ENCODE peak calls at places on chromosomes 1 and 21, in seven cellular contexts. Z, R, K, Q, E, S and V are unnamed samples.

GRCh38 chr1:44757420-44757819 is 17.8 kb downstream of the KIF2C start:
- DNase-seq in Z (no peak), R (no peak), K (no peak), Q (no peak), E (no peak), S (no peak), V (no peak)

GRCh38 chr1:193707271-193708015 is 521.0 kb upstream of the B3GALT2 start:
- DNase-seq in Z (no peak), R (no peak), K (no peak), Q (no peak), E (no peak), S (no peak), V (peak; percentile 8)

GRCh38 chr1:166170075-166170474 is 3.3 kb upstream of the FAM78B start:
- DNase-seq in Z (no peak), R (no peak), K (no peak), Q (no peak), E (no peak), S (no peak), V (no peak)

GRCh38 chr1:199490804-199491527 is 536.5 kb upstream of the NR5A2 start:
- DNase-seq in Z (no peak), R (no peak), K (no peak), Q (peak; percentile 37), E (peak; percentile 77), S (no peak), V (peak; percentile 93)

GRCh38 chr1:58784758-58785423 is 1.0 kb upstream of the JUN start:
- DNase-seq in Z (peak; percentile 89), R (peak; percentile 90), K (peak; percentile 52), Q (peak; percentile 97), E (peak; percentile 93), S (peak; percentile 90), V (peak; percentile 89)

GRCh38 chr1:218565333-218565732 is 220.2 kb downstream of the TGFB2 start:
- DNase-seq in Z (no peak), R (no peak), K (no peak), Q (no peak), E (no peak), S (no peak), V (no peak)

GRCh38 chr21:34530264-34530663 is 18.3 kb upstream of the KCNE1 start:
- DNase-seq in Z (no peak), R (no peak), K (no peak), Q (peak; percentile 86), E (peak; percentile 88), S (no peak), V (peak; percentile 60)

GRCh38 chr1:27366411-27367159 is at the start of gene MAP3K6:
- DNase-seq in Z (peak; percentile 89), R (peak; percentile 95), K (peak; percentile 90), Q (peak; percentile 76), E (peak; percentile 57), S (peak; percentile 91), V (peak; percentile 23)

GRCh38 chr1:82562448-82562847 is 761.7 kb downstream of the ADGRL2 start:
- DNase-seq in Z (no peak), R (no peak), K (no peak), Q (no peak), E (no peak), S (no peak), V (peak; percentile 34)

GRCh38 chr1:82564338-82564737 is 763.6 kb downstream of the ADGRL2 start:
- DNase-seq in Z (no peak), R (no peak), K (no peak), Q (no peak), E (no peak), S (no peak), V (no peak)

GRCh38 chr1:82567308-82567707 is 766.6 kb downstream of the ADGRL2 start:
- DNase-seq in Z (no peak), R (no peak), K (no peak), Q (no peak), E (no peak), S (no peak), V (no peak)

GRCh38 chr1:82565546-82565945 is 764.8 kb downstream of the ADGRL2 start:
- DNase-seq in Z (peak; percentile 9), R (no peak), K (no peak), Q (peak; percentile 71), E (peak; percentile 82), S (peak; percentile 13), V (peak; percentile 89)

GRCh38 chr1:82565146-82565545 is 764.4 kb downstream of the ADGRL2 start:
- DNase-seq in Z (no peak), R (no peak), K (no peak), Q (peak; percentile 79), E (peak; percentile 90), S (no peak), V (peak; percentile 56)
- TF ChIP-seq CTCF in Z (peak; percentile 23), R (no peak), K (no peak), Q (peak; percentile 45), E (peak; percentile 58), S (no peak), V (peak; percentile 37)

GRCh38 chr1:202348005-202348508 is 442 bp upstream of the PPP1R12B start:
- DNase-seq in Z (no peak), R (no peak), K (no peak), Q (no peak), E (no peak), S (no peak), V (no peak)
- H3K4me3 ChIP-seq in Z (no peak overlapping the region), R (peak overlapping the region; percentile 99), K (peak overlapping the region; percentile 77), Q (no peak overlapping the region), E (no peak overlapping the region), S (no peak overlapping the region), V (no peak overlapping the region)

DNA sequence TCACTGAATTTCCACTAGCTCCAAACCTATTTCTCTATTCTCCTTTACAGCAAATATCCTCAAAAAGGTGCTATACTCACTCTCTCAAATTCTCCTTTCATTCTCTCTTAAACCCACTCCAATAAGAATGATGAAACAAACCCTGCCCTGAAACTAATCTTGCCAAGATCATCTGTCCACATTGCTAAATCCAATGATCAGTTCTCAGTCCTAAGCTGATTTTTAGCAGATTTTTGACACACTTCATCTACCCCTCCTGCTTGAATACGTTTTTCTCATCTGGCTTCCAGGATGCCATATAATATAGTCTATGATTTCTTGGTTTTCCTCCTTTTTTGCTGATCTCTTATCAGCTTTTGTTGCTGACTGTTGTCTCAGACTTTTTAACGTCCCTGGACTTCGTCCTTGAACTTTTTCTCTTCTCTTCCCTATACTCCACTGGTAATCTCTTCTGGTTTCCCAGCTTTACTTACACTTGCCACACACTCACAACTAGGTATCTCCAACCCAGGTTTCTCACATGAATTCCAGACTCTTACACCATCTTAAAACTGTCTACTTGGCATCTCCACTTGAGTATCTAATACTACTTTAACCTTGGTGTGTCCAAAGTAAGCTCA is 35.3 kb downstream of the RERE start:
- DNase-seq in Z (no peak), R (no peak), K (no peak), Q (no peak), E (no peak), S (no peak), V (no peak)
- TF ChIP-seq CTCF in Z (no peak), R (no peak), K (no peak), Q (no peak), E (no peak), S (no peak), V (no peak)

GRCh38 chr1:30683699-30684098 is 39.7 kb downstream of the MATN1 start:
- DNase-seq in Z (no peak), R (no peak), K (no peak), Q (no peak), E (no peak), S (no peak), V (no peak)

GRCh38 chr1:30682396-30683275 is 40.7 kb downstream of the MATN1 start:
- DNase-seq in Z (no peak), R (no peak), K (no peak), Q (no peak), E (no peak), S (peak; percentile 62), V (no peak)

GRCh38 chr1:30685796-30686165 is 37.6 kb downstream of the MATN1 start:
- DNase-seq in Z (no peak), R (no peak), K (no peak), Q (no peak), E (no peak), S (no peak), V (no peak)

GRCh38 chr1:30684881-30685795 is 38.2 kb downstream of the MATN1 start:
- DNase-seq in Z (no peak), R (peak; percentile 87), K (peak; percentile 74), Q (no peak), E (no peak), S (peak; percentile 98), V (no peak)

GRCh38 chr1:30684259-30684658 is 39.1 kb downstream of the MATN1 start:
- DNase-seq in Z (no peak), R (no peak), K (no peak), Q (no peak), E (no peak), S (no peak), V (no peak)
- H3K4me3 ChIP-seq in Z (no peak overlapping the region), R (no peak overlapping the region), K (no peak overlapping the region), Q (no peak overlapping the region), E (no peak overlapping the region), S (no peak overlapping the region), V (no peak overlapping the region)

GRCh38 chr21:42469272-42469671 is 26.8 kb downstream of the RSPH1 start:
- DNase-seq in Z (no peak), R (no peak), K (no peak), Q (no peak), E (no peak), S (no peak), V (no peak)

GRCh38 chr21:42465008-42465878 is 30.8 kb downstream of the RSPH1 start:
- DNase-seq in Z (no peak), R (no peak), K (peak; percentile 45), Q (no peak), E (peak; percentile 19), S (peak; percentile 32), V (no peak)

GRCh38 chr21:42468511-42469131 is 27.4 kb downstream of the RSPH1 start:
- DNase-seq in Z (no peak), R (no peak), K (no peak), Q (no peak), E (no peak), S (no peak), V (no peak)

GRCh38 chr21:42467613-42467983 is 28.4 kb downstream of the RSPH1 start:
- DNase-seq in Z (no peak), R (no peak), K (no peak), Q (no peak), E (no peak), S (no peak), V (no peak)

DNA sequence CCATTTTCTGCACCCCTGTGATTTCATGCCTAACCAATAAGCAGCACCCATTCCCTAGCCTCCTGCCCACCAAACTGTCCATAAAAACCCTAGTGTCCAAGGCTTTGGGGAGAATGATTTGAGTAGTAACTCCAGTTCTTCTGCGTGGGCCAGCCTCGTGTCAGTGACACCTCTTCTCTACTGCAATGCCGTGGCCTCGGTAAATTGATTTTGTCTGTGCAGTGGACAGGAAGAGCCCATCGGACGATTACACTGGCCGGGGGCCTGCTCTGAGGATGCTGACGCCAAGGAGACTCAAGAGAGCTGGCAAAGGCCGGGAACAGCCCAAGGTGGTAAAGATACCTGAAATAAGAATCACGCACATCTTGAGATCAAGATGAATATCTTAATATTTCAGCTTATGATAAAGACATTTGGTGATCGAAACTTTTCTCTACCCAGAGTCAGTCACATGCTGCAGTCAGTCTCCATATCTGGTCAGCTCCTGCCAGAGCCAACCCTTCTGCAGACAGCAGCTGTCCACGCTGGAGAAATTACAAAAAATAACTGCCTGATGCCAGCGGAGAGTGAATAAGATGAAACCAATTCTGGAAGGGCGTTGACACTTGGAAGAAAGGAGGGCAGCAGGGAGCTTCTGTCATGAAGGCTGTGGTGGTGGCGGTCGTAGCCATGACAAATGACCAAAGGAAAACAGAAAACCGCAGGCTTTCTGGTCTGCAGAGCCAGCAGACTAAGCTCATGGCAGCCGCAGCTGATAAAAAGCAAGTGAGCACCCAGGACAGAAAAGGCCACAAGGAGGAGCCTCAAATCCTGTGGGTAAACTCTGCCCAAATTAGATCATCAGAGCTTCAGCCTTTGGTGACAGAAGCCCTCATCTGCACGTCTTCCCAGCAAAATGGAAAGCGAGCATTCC is 29.1 kb downstream of the RSPH1 start:
- DNase-seq in Z (peak; percentile 52), R (no peak), K (peak; percentile 63), Q (peak; percentile 11), E (peak; percentile 49), S (no peak), V (no peak)
- TF ChIP-seq CTCF in Z (peak; percentile 49), R (no peak), K (peak; percentile 66), Q (peak; percentile 35), E (peak; percentile 56), S (peak; percentile 39), V (peak; percentile 28)